ENCODE peak calls at places on chromosomes 7 and 10, in nine cellular contexts. Y is neural progenitor cell, P is AG04450, B is keratinocyte, R is progenitor cell of endocrine pancreas, K is IMR-90, A is uterus, E is left lung, J is nephron progenitor cell. I is an unnamed sample.

GRCh38 chr10:86498608-86499007 is 23.0 kb downstream of the WAPL start:
- DNase-seq in E (no peak), A (no peak), J (no peak), Y (no peak), P (no peak), R (no peak), K (no peak), B (no peak), I (no peak)

GRCh38 chr10:130136214-130137076 is at the start of gene GLRX3:
- DNase-seq in A (peak), Y (peak), B (no peak), J (peak), R (peak), E (peak), K (peak), P (no peak), I (peak)

GRCh38 chr10:29957887-29958330 is 101.5 kb downstream of the JCAD start:
- DNase-seq in R (no peak), B (no peak), P (no peak), Y (no peak), K (no peak), E (no peak), A (peak), J (peak), I (no peak)

GRCh38 chr7:2494191-2495130 is 18.3 kb upstream of the GRIFIN start:
- DNase-seq in Y (no peak), J (no peak), B (no peak), K (no peak), R (no peak), P (no peak), A (no peak), E (no peak), I (no peak)

GRCh38 chr10:112832361-112832878 is 117.6 kb upstream of the TCF7L2 start:
- DNase-seq in K (peak), A (no peak), B (no peak), E (no peak), J (no peak), Y (peak), R (no peak), P (no peak), I (no peak)

GRCh38 chr7:137373507-137373906 is 30.0 kb upstream of the PTN start:
- DNase-seq in R (no peak), Y (no peak), P (no peak), J (no peak), E (no peak), A (no peak), K (no peak), B (no peak), I (no peak)

GRCh38 chr7:22563621-22564241 is 63.7 kb upstream of the STEAP1B start:
- DNase-seq in J (peak), A (no peak), K (peak), R (no peak), B (no peak), E (no peak), Y (peak), P (no peak), I (no peak)

GRCh38 chr7:105198223-105198622 is 184.2 kb downstream of the KMT2E start:
- DNase-seq in P (peak), E (no peak), K (peak), J (peak), B (no peak), R (no peak), Y (peak), A (no peak), I (no peak)

GRCh38 chr10:59905066-59905734 is 1.2 kb downstream of the CCDC6 start:
- DNase-seq in B (no peak), R (peak), K (peak), E (peak), P (no peak), J (peak), A (peak), Y (peak), I (no peak)

GRCh38 chr7:53504914-53505313 is 469.5 kb downstream of the POM121L12 start:
- DNase-seq in Y (no peak), A (no peak), K (no peak), R (no peak), E (no peak), J (no peak), B (no peak), P (no peak), I (no peak)

GRCh38 chr7:44287488-44288380 is 37.7 kb downstream of the CAMK2B start:
- DNase-seq in Y (no peak), A (peak), E (peak), R (peak), K (no peak), J (no peak), P (no peak), B (no peak), I (peak)

GRCh38 chr7:47411281-47411869 is 170.5 kb downstream of the TNS3 start:
- DNase-seq in E (no peak), K (no peak), A (no peak), Y (no peak), R (no peak), B (no peak), J (no peak), P (no peak), I (no peak)

GRCh38 chr7:91880016-91880412 is 488 bp downstream of the MTERF1 start:
- DNase-seq in P (no peak), J (no peak), B (no peak), Y (no peak), E (no peak), K (no peak), A (no peak), R (no peak), I (no peak)

GRCh38 chr7:50335795-50336754 is 31.6 kb downstream of the IKZF1 start:
- DNase-seq in P (no peak), E (no peak), B (no peak), Y (no peak), R (no peak), A (no peak), J (no peak), K (no peak), I (peak)

GRCh38 chr10:124612611-124613498 is 131.3 kb downstream of the FAM53B start:
- DNase-seq in E (no peak), J (peak), A (peak), R (no peak), Y (peak), K (peak), P (no peak), B (no peak), I (no peak)

GRCh38 chr10:110737886-110738634 is 93.9 kb downstream of the RBM20 start:
- DNase-seq in E (no peak), P (peak), J (no peak), A (no peak), Y (no peak), B (no peak), K (peak), R (no peak), I (no peak)

GRCh38 chr10:14253079-14253478 is 77.6 kb downstream of the FRMD4A start:
- DNase-seq in R (no peak), J (no peak), P (no peak), E (no peak), B (no peak), K (no peak), Y (no peak), A (no peak), I (no peak)

GRCh38 chr7:80918406-80918805 is 445 bp downstream of the SEMA3C start:
- DNase-seq in P (no peak), B (no peak), J (peak), A (no peak), E (no peak), Y (peak), R (no peak), K (no peak), I (no peak)

GRCh38 chr10:77361426-77361825 is 276.2 kb downstream of the KCNMA1 start:
- DNase-seq in E (no peak), B (no peak), P (no peak), R (no peak), A (no peak), K (no peak), Y (no peak), J (no peak), I (no peak)

GRCh38 chr7:30466266-30466665 is 12.3 kb downstream of the NOD1 start:
- DNase-seq in E (no peak), A (no peak), Y (no peak), B (no peak), R (no peak), J (no peak), K (no peak), P (no peak), I (no peak)

GRCh38 chr7:24704311-24704710 is 53.0 kb downstream of the GSDME start:
- DNase-seq in E (no peak), J (no peak), A (no peak), Y (no peak), K (no peak), B (no peak), R (no peak), P (no peak), I (no peak)

GRCh38 chr10:42754155-42755027 is 28.2 kb upstream of the BMS1 start:
- DNase-seq in E (no peak), Y (peak), R (peak), K (no peak), P (no peak), B (no peak), J (peak), A (peak), I (no peak)

GRCh38 chr10:80517416-80518142 is 20.1 kb upstream of the SH2D4B start:
- DNase-seq in K (no peak), R (no peak), Y (no peak), B (no peak), P (no peak), A (no peak), E (peak), J (no peak), I (no peak)

DNA sequence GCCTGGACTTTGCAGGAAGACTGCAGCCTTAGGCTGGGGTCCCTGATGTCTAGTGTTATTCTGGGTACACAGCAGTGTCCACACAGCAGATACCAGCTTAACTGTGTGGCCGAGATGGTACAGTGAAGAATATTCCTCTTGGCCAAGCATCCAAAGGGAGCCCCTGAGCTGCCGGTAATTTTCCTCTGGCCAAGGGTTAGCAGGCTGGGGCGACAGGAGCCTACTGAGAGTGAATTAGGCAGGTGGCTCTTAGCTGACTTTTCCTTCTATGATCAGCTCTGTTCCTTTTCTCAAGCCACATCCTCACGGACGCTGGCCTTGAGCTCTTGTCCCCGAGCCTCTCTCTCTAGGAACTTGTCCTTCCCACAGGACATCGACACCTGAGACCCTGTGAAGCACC is 29.8 kb downstream of the PRKAG2 start:
- DNase-seq in B (no peak), J (no peak), E (no peak), R (no peak), A (no peak), K (no peak), P (no peak), Y (no peak), I (no peak)
- TF ChIP-seq CTCF in B (no peak), J (no peak), E (no peak), R (no peak), A (no peak), K (no peak), P (no peak), Y (no peak), I (no peak)

GRCh38 chr10:8052344-8052969 is 2.0 kb upstream of the GATA3 start:
- DNase-seq in K (no peak), A (no peak), Y (peak), R (no peak), P (no peak), J (peak), E (no peak), B (no peak), I (no peak)

GRCh38 chr10:8052970-8053445 is 1.5 kb upstream of the GATA3 start:
- DNase-seq in R (no peak), P (no peak), E (no peak), K (no peak), Y (no peak), B (no peak), J (no peak), A (no peak), I (no peak)

GRCh38 chr10:8054498-8055407 is at the start of gene GATA3:
- DNase-seq in A (no peak), Y (peak), R (no peak), B (peak), E (peak), P (no peak), J (peak), K (peak), I (peak)

GRCh38 chr10:8054243-8054497 is 318 bp upstream of the GATA3 start:
- DNase-seq in P (no peak), R (no peak), A (no peak), Y (no peak), J (no peak), B (no peak), K (no peak), E (no peak), I (no peak)

DNA sequence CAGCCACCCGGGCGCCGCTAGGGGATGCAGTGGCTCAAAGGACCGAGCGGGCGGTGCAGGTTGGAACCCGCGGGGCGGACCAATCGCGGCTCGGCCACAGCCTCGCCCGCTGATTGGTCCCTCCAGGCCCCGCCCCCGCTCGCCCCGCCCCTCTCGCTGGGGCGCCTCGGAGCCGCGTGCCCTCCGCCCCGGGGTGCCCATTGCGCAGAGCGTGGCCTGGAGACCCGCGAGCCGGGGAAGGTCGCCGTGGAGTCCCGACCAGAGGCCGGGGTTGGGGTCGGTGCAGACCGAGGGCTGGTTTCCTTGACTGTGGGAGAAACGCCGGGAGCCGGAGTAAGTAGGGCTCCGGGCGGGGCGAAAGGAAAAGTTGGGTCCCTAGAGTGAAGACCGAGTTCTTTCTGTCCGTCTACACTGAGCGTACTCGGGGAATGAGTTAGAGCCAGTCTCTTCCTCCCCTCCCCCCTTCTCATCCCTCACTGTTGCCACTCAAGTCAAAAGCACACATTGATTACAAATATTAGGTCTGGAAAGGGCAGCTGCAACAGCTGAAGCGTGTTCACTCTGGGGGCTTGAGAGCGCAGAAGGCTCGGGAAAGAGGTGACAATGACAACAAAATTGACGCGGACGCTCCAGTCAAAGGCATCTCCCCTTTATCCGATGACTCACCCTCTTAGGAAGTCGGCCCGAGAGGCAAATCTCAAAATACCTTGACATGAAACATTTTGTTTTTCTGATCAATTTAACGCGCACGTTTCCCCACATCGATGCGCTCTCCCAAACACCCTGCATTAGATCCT is 844 bp upstream of the GATA3 start:
- DNase-seq in P (peak), A (peak), J (peak), B (no peak), E (peak), R (peak), Y (peak), K (peak), I (peak)
- TF ChIP-seq CTCF in P (peak), A (peak), J (peak), B (peak), E (peak), R (no peak), Y (peak), K (peak), I (peak)

GRCh38 chr10:91772461-91772860 is 25.8 kb upstream of the TNKS2 start:
- DNase-seq in R (no peak), J (no peak), K (no peak), Y (no peak), A (no peak), P (no peak), E (no peak), B (no peak), I (no peak)

GRCh38 chr10:91772869-91773268 is 25.4 kb upstream of the TNKS2 start:
- DNase-seq in A (no peak), Y (no peak), R (no peak), P (no peak), E (no peak), B (no peak), K (no peak), J (no peak), I (no peak)

GRCh38 chr10:91775731-91776130 is 22.5 kb upstream of the TNKS2 start:
- DNase-seq in R (no peak), P (no peak), Y (no peak), K (no peak), B (no peak), J (no peak), E (no peak), A (no peak), I (no peak)

GRCh38 chr10:91776266-91776665 is 22.0 kb upstream of the TNKS2 start:
- DNase-seq in K (no peak), B (no peak), A (no peak), J (no peak), E (no peak), P (no peak), R (no peak), Y (no peak), I (no peak)

DNA sequence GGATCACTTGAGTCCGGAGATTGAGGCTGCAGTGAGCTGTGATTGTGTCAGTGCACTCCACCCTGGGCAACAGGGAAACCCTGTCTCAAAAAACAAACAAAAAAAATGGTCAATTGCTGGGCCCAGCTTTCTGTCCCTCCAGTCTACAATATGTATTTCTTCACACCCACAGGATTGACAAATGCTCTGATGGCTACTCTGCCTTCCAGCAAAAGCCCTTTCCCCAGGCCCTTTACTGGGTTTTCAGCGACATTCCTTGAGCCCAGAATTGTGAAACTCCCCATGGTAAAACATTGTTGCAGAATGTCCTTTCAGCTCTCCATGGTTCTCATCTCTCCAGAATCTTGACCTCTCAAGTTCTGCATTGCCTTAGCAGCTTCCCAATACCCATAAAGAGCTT is 23.7 kb upstream of the TNKS2 start:
- DNase-seq in R (no peak), E (no peak), Y (no peak), P (no peak), K (no peak), B (no peak), J (no peak), A (no peak), I (no peak)
- TF ChIP-seq CTCF in R (no peak), E (no peak), Y (no peak), P (no peak), K (no peak), B (no peak), J (no peak), A (no peak), I (no peak)

GRCh38 chr10:95503012-95503411 is 58.2 kb downstream of the SORBS1 start:
- DNase-seq in E (no peak), J (no peak), K (no peak), R (no peak), Y (no peak), P (no peak), A (no peak), B (no peak), I (no peak)

GRCh38 chr10:95500649-95501048 is 60.5 kb downstream of the SORBS1 start:
- DNase-seq in R (no peak), B (no peak), J (no peak), A (no peak), P (no peak), K (no peak), E (no peak), Y (no peak), I (no peak)

GRCh38 chr10:95501203-95502094 is 59.7 kb downstream of the SORBS1 start:
- DNase-seq in P (no peak), K (no peak), Y (no peak), B (no peak), J (no peak), A (no peak), E (no peak), R (no peak), I (no peak)

GRCh38 chr10:95503526-95503925 is 57.6 kb downstream of the SORBS1 start:
- DNase-seq in J (no peak), R (no peak), E (no peak), A (no peak), P (no peak), B (no peak), K (no peak), Y (no peak), I (no peak)

GRCh38 chr10:95502377-95502776 is 58.8 kb downstream of the SORBS1 start:
- DNase-seq in E (no peak), Y (no peak), A (no peak), R (no peak), P (no peak), B (no peak), K (no peak), J (no peak), I (no peak)
- TF ChIP-seq CTCF in E (no peak), Y (no peak), A (no peak), R (no peak), P (no peak), B (no peak), K (no peak), J (no peak), I (no peak)

DNA sequence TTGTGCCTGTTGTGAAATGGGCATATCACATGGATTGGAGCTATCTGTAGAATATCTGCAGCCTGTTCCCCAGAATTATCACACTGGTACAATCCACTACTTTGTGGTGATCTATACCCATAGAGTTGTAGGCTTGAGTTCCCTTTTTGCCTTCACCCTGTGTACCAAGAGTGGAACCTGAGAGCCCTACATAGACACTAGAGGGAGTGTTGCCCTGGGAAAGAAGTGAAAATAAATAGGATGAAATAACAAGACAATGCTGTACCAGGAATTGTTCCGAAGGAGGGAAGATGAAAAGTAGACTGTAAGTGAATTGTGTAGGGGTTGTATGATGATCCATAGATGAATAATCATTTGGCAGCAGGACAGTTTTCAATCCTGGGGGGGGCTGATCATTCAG is 9.0 kb downstream of the SORCS3 start:
- DNase-seq in K (no peak), J (no peak), A (no peak), P (no peak), R (no peak), B (no peak), Y (peak), E (no peak), I (no peak)
- TF ChIP-seq CTCF in K (no peak), J (peak), A (no peak), P (peak), R (peak), B (peak), Y (peak), E (no peak), I (no peak)

DNA sequence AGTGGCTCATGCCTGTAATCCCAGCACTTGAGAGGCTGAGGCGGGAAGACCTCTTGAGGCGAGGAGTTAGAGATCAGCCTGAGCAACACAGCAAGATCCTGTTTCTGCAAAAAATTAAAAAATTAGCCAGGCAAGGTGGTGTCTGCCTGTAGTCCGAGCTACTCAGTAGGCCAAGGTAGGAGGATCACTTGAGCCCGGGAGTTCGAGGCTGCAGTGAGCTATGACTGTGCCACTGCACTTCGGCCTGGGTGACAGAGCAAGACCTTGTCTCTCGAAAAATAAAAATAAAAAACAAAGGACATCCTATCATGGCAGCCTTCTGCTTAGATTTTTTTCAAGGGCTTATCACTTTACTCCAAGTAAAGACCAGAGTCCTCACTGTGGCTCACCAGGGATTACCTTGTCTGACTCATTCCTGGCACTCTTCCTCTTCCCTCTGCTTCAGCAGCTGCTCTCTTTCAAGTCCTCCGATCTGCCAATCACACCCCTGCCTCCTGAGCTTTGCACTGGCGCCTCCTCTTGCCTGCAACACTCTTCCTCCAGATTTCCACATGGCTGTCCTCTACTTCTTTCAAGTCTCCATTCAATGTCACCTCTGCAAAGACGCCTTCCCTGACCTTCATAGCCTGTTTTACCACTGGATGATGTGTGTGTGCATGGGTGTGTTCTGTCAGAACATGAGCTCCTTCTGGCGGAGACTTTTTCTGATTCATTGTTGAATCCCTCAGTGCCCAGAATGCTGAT is 7.7 kb downstream of the PRTFDC1 start:
- DNase-seq in R (no peak), E (no peak), P (no peak), J (no peak), B (no peak), K (peak), A (no peak), Y (no peak), I (no peak)
- TF ChIP-seq CTCF in R (no peak), E (no peak), P (no peak), J (no peak), B (no peak), K (no peak), A (no peak), Y (no peak), I (no peak)